ENCODE peak calls at places on chromosome 16, in seven cellular contexts. E, B, T, D, G, U and Y are unnamed samples.

GRCh38 chr16:30615358-30616076 is 5.3 kb upstream of the ZNF689 start:
- DNase-seq in E (peak), B (peak), T (peak), D (peak), G (no peak), U (peak), Y (no peak)

GRCh38 chr16:58027341-58028167 is 2.0 kb downstream of the MMP15 start:
- DNase-seq in E (peak), B (peak), T (peak), D (peak), G (no peak), U (peak), Y (peak)

GRCh38 chr16:22424161-22424937 is 49.9 kb upstream of the CDR2 start:
- DNase-seq in E (no peak), B (no peak), T (no peak), D (no peak), G (no peak), U (no peak), Y (no peak)

GRCh38 chr16:24482681-24483202 is 56.6 kb upstream of the RBBP6 start:
- DNase-seq in E (no peak), B (no peak), T (no peak), D (peak), G (no peak), U (no peak), Y (no peak)

GRCh38 chr16:30659507-30660423 is 1.5 kb downstream of the FBRS start:
- DNase-seq in E (peak), B (no peak), T (peak), D (no peak), G (no peak), U (no peak), Y (peak)

GRCh38 chr16:29645699-29646187 is 17.3 kb upstream of the SPN start:
- DNase-seq in E (peak), B (peak), T (peak), D (no peak), G (peak), U (peak), Y (no peak)

GRCh38 chr16:21950782-21951521 is 2.2 kb upstream of the UQCRC2 start:
- DNase-seq in E (peak), B (peak), T (peak), D (no peak), G (no peak), U (peak), Y (no peak)

GRCh38 chr16:24993722-24994686 is 21.2 kb downstream of the ARHGAP17 start:
- DNase-seq in E (no peak), B (peak), T (peak), D (no peak), G (no peak), U (peak), Y (no peak)

GRCh38 chr16:17917316-17918019 is 419.1 kb downstream of the NPIPA8 start:
- DNase-seq in E (no peak), B (peak), T (no peak), D (no peak), G (no peak), U (no peak), Y (no peak)

GRCh38 chr16:70703041-70703834 is 17.4 kb upstream of the MTSS2 start:
- DNase-seq in E (peak), B (peak), T (peak), D (no peak), G (no peak), U (no peak), Y (no peak)

GRCh38 chr16:86343111-86343642 is 167.2 kb upstream of the FOXF1 start:
- DNase-seq in E (peak), B (no peak), T (no peak), D (no peak), G (no peak), U (no peak), Y (no peak)

GRCh38 chr16:785563-786535 is 2.3 kb downstream of the RPUSD1 start:
- DNase-seq in E (peak), B (peak), T (peak), D (peak), G (no peak), U (no peak), Y (peak)

GRCh38 chr16:61263400-61263799 is 772.8 kb downstream of the CDH8 start:
- DNase-seq in E (no peak), B (no peak), T (no peak), D (no peak), G (no peak), U (no peak), Y (no peak)

DNA sequence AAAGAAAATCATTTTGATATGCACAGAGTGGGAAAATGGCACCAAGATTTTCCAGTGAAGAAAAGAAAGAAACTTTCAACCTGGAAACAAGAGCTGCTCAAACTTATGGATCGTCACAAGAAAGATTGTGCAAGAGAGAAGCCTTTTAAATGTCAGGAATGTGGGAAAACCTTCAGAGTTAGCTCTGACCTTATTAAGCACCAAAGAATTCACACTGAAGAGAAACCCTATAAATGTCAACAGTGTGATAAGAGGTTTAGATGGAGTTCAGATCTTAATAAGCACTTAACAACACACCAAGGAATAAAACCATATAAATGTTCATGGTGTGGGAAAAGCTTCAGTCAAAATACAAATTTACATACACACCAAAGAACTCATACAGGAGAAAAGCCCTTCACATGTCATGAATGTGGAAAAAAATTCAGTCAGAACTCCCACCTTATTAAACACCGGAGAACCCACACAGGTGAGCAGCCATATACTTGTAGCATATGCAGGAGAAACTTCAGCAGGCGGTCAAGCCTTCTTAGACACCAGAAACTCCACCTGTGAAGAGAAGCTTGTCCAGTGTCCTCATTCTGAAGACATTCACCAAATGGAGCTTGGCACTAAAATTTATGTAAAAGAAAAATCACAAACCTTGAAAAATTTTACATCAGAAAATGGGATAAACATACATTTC is 12.2 kb downstream of the ZNF75A start:
- DNase-seq in E (no peak), B (no peak), T (no peak), D (no peak), G (no peak), U (no peak), Y (peak)
- TF ChIP-seq JUND in E (no peak), B (no peak), T (no peak), D (no peak), G (no peak), U (no peak), Y (no peak)

GRCh38 chr16:68300736-68301459 is 9.8 kb downstream of the SLC7A6OS start:
- DNase-seq in E (no peak), B (no peak), T (no peak), D (no peak), G (no peak), U (no peak), Y (no peak)

GRCh38 chr16:68298907-68299515 is 11.7 kb downstream of the SLC7A6OS start:
- DNase-seq in E (no peak), B (peak), T (no peak), D (no peak), G (no peak), U (no peak), Y (no peak)

GRCh38 chr16:68298312-68298711 is 12.4 kb downstream of the SLC7A6OS start:
- DNase-seq in E (no peak), B (no peak), T (no peak), D (no peak), G (no peak), U (no peak), Y (no peak)

GRCh38 chr16:68297908-68298307 is 12.8 kb downstream of the SLC7A6OS start:
- DNase-seq in E (no peak), B (no peak), T (no peak), D (no peak), G (no peak), U (no peak), Y (no peak)

DNA sequence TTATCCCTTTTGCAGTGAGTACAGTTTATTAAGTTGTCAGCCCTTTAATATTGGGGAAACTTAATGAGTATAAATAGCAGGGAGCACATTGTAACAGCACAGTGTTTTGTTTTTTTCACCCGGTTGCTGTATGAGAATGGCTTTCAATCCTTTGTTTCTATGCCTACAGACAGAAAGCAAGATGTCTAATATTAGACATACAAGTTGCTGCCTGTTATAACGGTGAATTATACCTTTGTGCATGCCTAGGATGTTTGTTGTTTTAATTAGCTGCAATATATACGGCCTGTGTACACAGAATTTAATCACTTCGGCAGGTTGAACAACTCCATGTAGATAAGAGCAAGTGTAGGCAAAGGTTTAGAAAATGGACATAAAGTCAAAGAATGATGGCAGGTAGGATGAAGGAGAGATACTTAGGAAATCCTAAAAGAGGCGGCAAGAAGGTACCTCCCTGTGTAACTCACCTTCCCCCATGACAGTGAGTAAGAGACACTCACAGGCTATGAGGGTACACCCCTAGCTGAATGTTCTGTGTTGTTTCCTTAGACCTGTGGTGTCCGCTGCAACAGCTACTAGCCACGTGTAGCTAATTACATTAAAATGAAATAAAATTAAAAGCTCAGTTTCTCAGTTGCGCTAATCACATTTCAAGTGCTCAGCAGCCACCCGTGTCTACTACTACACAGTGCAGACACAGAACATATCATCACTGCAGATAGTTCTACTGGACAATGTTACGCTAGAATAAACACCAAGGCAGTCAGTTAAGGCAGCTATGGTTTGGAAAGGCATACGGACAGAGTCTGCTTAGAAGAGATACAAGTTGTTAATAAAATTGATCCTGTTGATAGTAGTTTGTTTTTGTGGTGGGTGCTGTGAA is 10.9 kb downstream of the SLC7A6OS start:
- DNase-seq in E (no peak), B (no peak), T (no peak), D (no peak), G (no peak), U (no peak), Y (no peak)
- TF ChIP-seq JUND in E (no peak), B (no peak), T (no peak), D (no peak), G (no peak), U (no peak), Y (no peak)

DNA sequence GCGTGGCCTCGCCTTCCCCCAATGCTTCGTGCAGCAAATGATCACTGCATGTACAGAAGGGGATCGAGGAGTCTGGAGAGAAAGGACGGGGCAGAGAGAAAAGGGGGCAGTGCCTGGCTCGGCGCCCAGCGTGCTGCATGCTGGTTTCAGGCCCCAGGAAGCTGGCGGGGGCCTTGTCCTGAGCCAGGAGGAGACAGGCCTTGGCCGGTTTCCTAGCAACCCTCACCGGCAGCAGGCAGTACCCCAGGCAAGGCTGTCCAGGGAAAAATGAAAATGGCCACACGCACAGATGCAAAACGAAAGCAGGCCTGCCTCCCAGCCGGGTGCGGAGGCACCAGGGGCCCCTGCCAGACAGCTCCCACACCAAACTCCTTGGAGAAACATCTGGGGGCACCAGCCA is 126.3 kb downstream of the ZFHX3 start:
- DNase-seq in E (peak), B (no peak), T (no peak), D (no peak), G (no peak), U (no peak), Y (no peak)
- TF ChIP-seq JUND in E (no peak), B (no peak), T (no peak), D (no peak), G (no peak), U (no peak), Y (no peak)

GRCh38 chr16:82701302-82702022 is 74.7 kb downstream of the CDH13 start:
- DNase-seq in E (no peak), B (no peak), T (no peak), D (no peak), G (no peak), U (no peak), Y (no peak)
- TF ChIP-seq JUND in E (no peak), B (no peak), T (no peak), D (no peak), G (no peak), U (no peak), Y (no peak)

GRCh38 chr16:19703218-19703617 is 14.8 kb downstream of the KNOP1 start:
- DNase-seq in E (no peak), B (no peak), T (no peak), D (no peak), G (no peak), U (no peak), Y (no peak)
- TF ChIP-seq JUND in E (no peak), B (no peak), T (no peak), D (no peak), G (no peak), U (no peak), Y (no peak)

GRCh38 chr16:88989852-88990547 is 13.0 kb upstream of the CBFA2T3 start:
- DNase-seq in E (no peak), B (no peak), T (no peak), D (no peak), G (no peak), U (no peak), Y (no peak)
- TF ChIP-seq JUND in E (no peak), B (no peak), T (no peak), D (no peak), G (no peak), U (no peak), Y (no peak)

GRCh38 chr16:8113843-8114242 is 476.5 kb downstream of the TMEM114 start:
- DNase-seq in E (no peak), B (no peak), T (no peak), D (no peak), G (no peak), U (no peak), Y (no peak)
- TF ChIP-seq JUND in E (no peak), B (no peak), T (no peak), D (no peak), G (no peak), U (no peak), Y (no peak)

GRCh38 chr16:4106516-4106915 is 9.7 kb downstream of the ADCY9 start:
- DNase-seq in E (no peak), B (no peak), T (no peak), D (no peak), G (no peak), U (no peak), Y (no peak)
- TF ChIP-seq JUND in E (no peak), B (no peak), T (no peak), D (no peak), G (no peak), U (no peak), Y (no peak)

GRCh38 chr16:2019500-2019899 is at the start of gene NPW:
- DNase-seq in E (peak), B (no peak), T (peak), D (no peak), G (no peak), U (no peak), Y (no peak)
- TF ChIP-seq JUND in E (no peak), B (no peak), T (no peak), D (no peak), G (no peak), U (no peak), Y (no peak)